ENCODE peak calls at places on chromosomes 3 and 15, in ten cellular contexts. One of them, this sample, is unnamed.
A peak's percentile ranks its signal among the peaks of the same experiment; 100 is the strongest.

GRCh38 chr15:48550822-48551525 is 94.5 kb downstream of the FBN1 start:
- DNase-seq in activated naive CD8-positive, alpha-beta T cell treated with anti-CD3 and anti-CD28 coated beads, Interleukin-2, amount 50 U/mL, for 24 hours: no peak
- DNase-seq in neural crest cell: no peak
- DNase-seq in activated gamma-delta T cell treated with Interleukin-2 at 50 U/mL for 16 hours: no peak
- DNase-seq in body of pancreas: no peak
- DNase-seq in stromal cell of bone marrow: no peak
- DNase-seq in erythroblast: peak; percentile 7
- DNase-seq in NCI-H1436: no peak
- DNase-seq in breast epithelium: no peak
- DNase-seq in stomach: no peak
- DNase-seq in this sample: no peak

GRCh38 chr3:161042023-161042501 is 63.1 kb downstream of the B3GALNT1 start:
- DNase-seq in NCI-H1436: no peak
- DNase-seq in erythroblast: no peak
- DNase-seq in body of pancreas: peak; percentile 24
- DNase-seq in breast epithelium: no peak
- DNase-seq in stomach: no peak
- DNase-seq in stromal cell of bone marrow: no peak
- DNase-seq in activated naive CD8-positive, alpha-beta T cell treated with anti-CD3 and anti-CD28 coated beads, Interleukin-2, amount 50 U/mL, for 24 hours: no peak
- DNase-seq in activated gamma-delta T cell treated with Interleukin-2 at 50 U/mL for 16 hours: no peak
- DNase-seq in neural crest cell: no peak
- DNase-seq in this sample: peak; percentile 26

GRCh38 chr3:134373278-134373941 is 837 bp downstream of the AMOTL2 start:
- DNase-seq in body of pancreas: peak; percentile 88
- DNase-seq in activated naive CD8-positive, alpha-beta T cell treated with anti-CD3 and anti-CD28 coated beads, Interleukin-2, amount 50 U/mL, for 24 hours: no peak
- DNase-seq in neural crest cell: peak; percentile 75
- DNase-seq in breast epithelium: peak; percentile 86
- DNase-seq in erythroblast: no peak
- DNase-seq in stomach: peak; percentile 85
- DNase-seq in stromal cell of bone marrow: peak; percentile 84
- DNase-seq in activated gamma-delta T cell treated with Interleukin-2 at 50 U/mL for 16 hours: no peak
- DNase-seq in NCI-H1436: peak; percentile 22
- DNase-seq in this sample: peak; percentile 75

GRCh38 chr15:78850926-78851600 is 21.6 kb upstream of the MORF4L1 start:
- DNase-seq in NCI-H1436: no peak
- DNase-seq in breast epithelium: no peak
- DNase-seq in stromal cell of bone marrow: no peak
- DNase-seq in activated naive CD8-positive, alpha-beta T cell treated with anti-CD3 and anti-CD28 coated beads, Interleukin-2, amount 50 U/mL, for 24 hours: no peak
- DNase-seq in neural crest cell: peak; percentile 31
- DNase-seq in activated gamma-delta T cell treated with Interleukin-2 at 50 U/mL for 16 hours: no peak
- DNase-seq in body of pancreas: no peak
- DNase-seq in stomach: no peak
- DNase-seq in erythroblast: no peak
- DNase-seq in this sample: no peak

GRCh38 chr15:78565097-78565950 is at the start of gene CHRNA5:
- DNase-seq in stomach: peak; percentile 94
- DNase-seq in activated naive CD8-positive, alpha-beta T cell treated with anti-CD3 and anti-CD28 coated beads, Interleukin-2, amount 50 U/mL, for 24 hours: peak; percentile 81
- DNase-seq in NCI-H1436: peak; percentile 92
- DNase-seq in activated gamma-delta T cell treated with Interleukin-2 at 50 U/mL for 16 hours: peak; percentile 54
- DNase-seq in neural crest cell: peak; percentile 98
- DNase-seq in stromal cell of bone marrow: peak; percentile 35
- DNase-seq in breast epithelium: peak; percentile 78
- DNase-seq in body of pancreas: peak; percentile 98
- DNase-seq in erythroblast: peak; percentile 78
- DNase-seq in this sample: peak; percentile 84

GRCh38 chr15:25056484-25057429 is 102.0 kb downstream of the SNRPN start:
- DNase-seq in body of pancreas: no peak
- DNase-seq in neural crest cell: no peak
- DNase-seq in NCI-H1436: no peak
- DNase-seq in breast epithelium: no peak
- DNase-seq in stomach: peak; percentile 17
- DNase-seq in activated naive CD8-positive, alpha-beta T cell treated with anti-CD3 and anti-CD28 coated beads, Interleukin-2, amount 50 U/mL, for 24 hours: no peak
- DNase-seq in activated gamma-delta T cell treated with Interleukin-2 at 50 U/mL for 16 hours: no peak
- DNase-seq in stromal cell of bone marrow: no peak
- DNase-seq in erythroblast: peak; percentile 11
- DNase-seq in this sample: no peak

GRCh38 chr3:83770664-83771402 is 1188.0 kb upstream of the CADM2 start:
- DNase-seq in neural crest cell: no peak
- DNase-seq in activated naive CD8-positive, alpha-beta T cell treated with anti-CD3 and anti-CD28 coated beads, Interleukin-2, amount 50 U/mL, for 24 hours: no peak
- DNase-seq in body of pancreas: no peak
- DNase-seq in breast epithelium: no peak
- DNase-seq in NCI-H1436: no peak
- DNase-seq in stromal cell of bone marrow: no peak
- DNase-seq in stomach: no peak
- DNase-seq in erythroblast: no peak
- DNase-seq in activated gamma-delta T cell treated with Interleukin-2 at 50 U/mL for 16 hours: no peak
- DNase-seq in this sample: no peak

GRCh38 chr15:49064884-49065283 is 18.6 kb upstream of the SECISBP2L start:
- DNase-seq in breast epithelium: no peak
- DNase-seq in NCI-H1436: no peak
- DNase-seq in activated gamma-delta T cell treated with Interleukin-2 at 50 U/mL for 16 hours: no peak
- DNase-seq in body of pancreas: no peak
- DNase-seq in activated naive CD8-positive, alpha-beta T cell treated with anti-CD3 and anti-CD28 coated beads, Interleukin-2, amount 50 U/mL, for 24 hours: no peak
- DNase-seq in stomach: no peak
- DNase-seq in erythroblast: no peak
- DNase-seq in stromal cell of bone marrow: no peak
- DNase-seq in neural crest cell: no peak
- DNase-seq in this sample: no peak

GRCh38 chr15:58510715-58511465 is 79.1 kb downstream of the LIPC start:
- DNase-seq in neural crest cell: no peak
- DNase-seq in erythroblast: no peak
- DNase-seq in breast epithelium: no peak
- DNase-seq in stromal cell of bone marrow: no peak
- DNase-seq in body of pancreas: no peak
- DNase-seq in stomach: no peak
- DNase-seq in NCI-H1436: no peak
- DNase-seq in activated naive CD8-positive, alpha-beta T cell treated with anti-CD3 and anti-CD28 coated beads, Interleukin-2, amount 50 U/mL, for 24 hours: no peak
- DNase-seq in activated gamma-delta T cell treated with Interleukin-2 at 50 U/mL for 16 hours: no peak
- DNase-seq in this sample: no peak

GRCh38 chr3:82815417-82816058 is 1054.1 kb upstream of the GBE1 start:
- DNase-seq in activated gamma-delta T cell treated with Interleukin-2 at 50 U/mL for 16 hours: no peak
- DNase-seq in erythroblast: no peak
- DNase-seq in NCI-H1436: no peak
- DNase-seq in stomach: no peak
- DNase-seq in neural crest cell: no peak
- DNase-seq in body of pancreas: no peak
- DNase-seq in activated naive CD8-positive, alpha-beta T cell treated with anti-CD3 and anti-CD28 coated beads, Interleukin-2, amount 50 U/mL, for 24 hours: no peak
- DNase-seq in stromal cell of bone marrow: no peak
- DNase-seq in breast epithelium: no peak
- DNase-seq in this sample: no peak

GRCh38 chr3:186264608-186265400 is 97.2 kb downstream of the DGKG start:
- DNase-seq in activated naive CD8-positive, alpha-beta T cell treated with anti-CD3 and anti-CD28 coated beads, Interleukin-2, amount 50 U/mL, for 24 hours: no peak
- DNase-seq in neural crest cell: no peak
- DNase-seq in body of pancreas: no peak
- DNase-seq in breast epithelium: no peak
- DNase-seq in stromal cell of bone marrow: no peak
- DNase-seq in stomach: no peak
- DNase-seq in erythroblast: no peak
- DNase-seq in NCI-H1436: no peak
- DNase-seq in activated gamma-delta T cell treated with Interleukin-2 at 50 U/mL for 16 hours: no peak
- DNase-seq in this sample: no peak

GRCh38 chr15:88243895-88244787 is 12.4 kb downstream of the NTRK3 start:
- DNase-seq in neural crest cell: no peak
- DNase-seq in stomach: no peak
- DNase-seq in body of pancreas: no peak
- DNase-seq in activated naive CD8-positive, alpha-beta T cell treated with anti-CD3 and anti-CD28 coated beads, Interleukin-2, amount 50 U/mL, for 24 hours: peak; percentile 40
- DNase-seq in NCI-H1436: no peak
- DNase-seq in erythroblast: peak; percentile 19
- DNase-seq in activated gamma-delta T cell treated with Interleukin-2 at 50 U/mL for 16 hours: no peak
- DNase-seq in breast epithelium: no peak
- DNase-seq in stromal cell of bone marrow: no peak
- DNase-seq in this sample: peak; percentile 40

GRCh38 chr3:8205876-8206275 is 295.7 kb upstream of the LMCD1 start:
- DNase-seq in stromal cell of bone marrow: no peak
- DNase-seq in neural crest cell: no peak
- DNase-seq in breast epithelium: no peak
- DNase-seq in body of pancreas: no peak
- DNase-seq in NCI-H1436: no peak
- DNase-seq in stomach: no peak
- DNase-seq in erythroblast: no peak
- DNase-seq in activated naive CD8-positive, alpha-beta T cell treated with anti-CD3 and anti-CD28 coated beads, Interleukin-2, amount 50 U/mL, for 24 hours: no peak
- DNase-seq in activated gamma-delta T cell treated with Interleukin-2 at 50 U/mL for 16 hours: no peak
- DNase-seq in this sample: no peak

GRCh38 chr3:76405196-76405595 is 619.8 kb upstream of the ZNF717 start:
- DNase-seq in breast epithelium: no peak
- DNase-seq in activated gamma-delta T cell treated with Interleukin-2 at 50 U/mL for 16 hours: no peak
- DNase-seq in activated naive CD8-positive, alpha-beta T cell treated with anti-CD3 and anti-CD28 coated beads, Interleukin-2, amount 50 U/mL, for 24 hours: no peak
- DNase-seq in stromal cell of bone marrow: no peak
- DNase-seq in erythroblast: no peak
- DNase-seq in neural crest cell: no peak
- DNase-seq in stomach: no peak
- DNase-seq in NCI-H1436: no peak
- DNase-seq in body of pancreas: no peak
- DNase-seq in this sample: no peak

GRCh38 chr3:152835311-152836102 is 576 bp downstream of the P2RY1 start:
- DNase-seq in activated naive CD8-positive, alpha-beta T cell treated with anti-CD3 and anti-CD28 coated beads, Interleukin-2, amount 50 U/mL, for 24 hours: peak; percentile 41
- DNase-seq in neural crest cell: peak; percentile 55
- DNase-seq in activated gamma-delta T cell treated with Interleukin-2 at 50 U/mL for 16 hours: no peak
- DNase-seq in body of pancreas: peak; percentile 56
- DNase-seq in stromal cell of bone marrow: no peak
- DNase-seq in breast epithelium: peak; percentile 52
- DNase-seq in stomach: peak; percentile 33
- DNase-seq in NCI-H1436: no peak
- DNase-seq in erythroblast: peak; percentile 86
- DNase-seq in this sample: no peak

GRCh38 chr15:80152896-80153876 is at the start of gene FAH:
- DNase-seq in stomach: no peak
- DNase-seq in NCI-H1436: no peak
- DNase-seq in breast epithelium: no peak
- DNase-seq in body of pancreas: peak; percentile 38
- DNase-seq in stromal cell of bone marrow: no peak
- DNase-seq in erythroblast: peak; percentile 66
- DNase-seq in activated naive CD8-positive, alpha-beta T cell treated with anti-CD3 and anti-CD28 coated beads, Interleukin-2, amount 50 U/mL, for 24 hours: peak; percentile 55
- DNase-seq in activated gamma-delta T cell treated with Interleukin-2 at 50 U/mL for 16 hours: peak; percentile 29
- DNase-seq in neural crest cell: no peak
- DNase-seq in this sample: peak; percentile 57

GRCh38 chr3:156781310-156782230 is 44.6 kb upstream of the LEKR1 start:
- DNase-seq in NCI-H1436: no peak
- DNase-seq in activated naive CD8-positive, alpha-beta T cell treated with anti-CD3 and anti-CD28 coated beads, Interleukin-2, amount 50 U/mL, for 24 hours: no peak
- DNase-seq in body of pancreas: no peak
- DNase-seq in erythroblast: peak; percentile 65
- DNase-seq in activated gamma-delta T cell treated with Interleukin-2 at 50 U/mL for 16 hours: no peak
- DNase-seq in stomach: peak; percentile 28
- DNase-seq in neural crest cell: no peak
- DNase-seq in stromal cell of bone marrow: no peak
- DNase-seq in breast epithelium: no peak
- DNase-seq in this sample: no peak

GRCh38 chr15:55897560-55898336 is 95.7 kb downstream of the NEDD4 start:
- DNase-seq in breast epithelium: no peak
- DNase-seq in stomach: peak; percentile 51
- DNase-seq in neural crest cell: peak; percentile 55
- DNase-seq in erythroblast: peak; percentile 14
- DNase-seq in stromal cell of bone marrow: no peak
- DNase-seq in body of pancreas: peak; percentile 62
- DNase-seq in activated gamma-delta T cell treated with Interleukin-2 at 50 U/mL for 16 hours: no peak
- DNase-seq in activated naive CD8-positive, alpha-beta T cell treated with anti-CD3 and anti-CD28 coated beads, Interleukin-2, amount 50 U/mL, for 24 hours: peak; percentile 17
- DNase-seq in NCI-H1436: no peak
- DNase-seq in this sample: peak; percentile 72

GRCh38 chr3:177446160-177446559 is 248.9 kb upstream of the TBL1XR1 start:
- DNase-seq in erythroblast: no peak
- DNase-seq in activated gamma-delta T cell treated with Interleukin-2 at 50 U/mL for 16 hours: no peak
- DNase-seq in neural crest cell: no peak
- DNase-seq in breast epithelium: no peak
- DNase-seq in stomach: no peak
- DNase-seq in activated naive CD8-positive, alpha-beta T cell treated with anti-CD3 and anti-CD28 coated beads, Interleukin-2, amount 50 U/mL, for 24 hours: no peak
- DNase-seq in body of pancreas: no peak
- DNase-seq in NCI-H1436: no peak
- DNase-seq in stromal cell of bone marrow: no peak
- DNase-seq in this sample: no peak

GRCh38 chr3:159586587-159587202 is 401.9 kb upstream of the IL12A start:
- DNase-seq in erythroblast: no peak
- DNase-seq in body of pancreas: no peak
- DNase-seq in stomach: no peak
- DNase-seq in stromal cell of bone marrow: peak; percentile 12
- DNase-seq in breast epithelium: no peak
- DNase-seq in activated naive CD8-positive, alpha-beta T cell treated with anti-CD3 and anti-CD28 coated beads, Interleukin-2, amount 50 U/mL, for 24 hours: no peak
- DNase-seq in NCI-H1436: no peak
- DNase-seq in activated gamma-delta T cell treated with Interleukin-2 at 50 U/mL for 16 hours: no peak
- DNase-seq in neural crest cell: peak; percentile 42
- DNase-seq in this sample: peak; percentile 29

GRCh38 chr15:90420488-90420850 is 32.4 kb downstream of the IQGAP1 start:
- DNase-seq in stromal cell of bone marrow: no peak
- DNase-seq in body of pancreas: no peak
- DNase-seq in stomach: no peak
- DNase-seq in activated gamma-delta T cell treated with Interleukin-2 at 50 U/mL for 16 hours: no peak
- DNase-seq in neural crest cell: no peak
- DNase-seq in breast epithelium: no peak
- DNase-seq in NCI-H1436: no peak
- DNase-seq in activated naive CD8-positive, alpha-beta T cell treated with anti-CD3 and anti-CD28 coated beads, Interleukin-2, amount 50 U/mL, for 24 hours: no peak
- DNase-seq in erythroblast: no peak
- DNase-seq in this sample: no peak

GRCh38 chr15:40343512-40343911 is 2.8 kb upstream of the CCDC9B start:
- DNase-seq in neural crest cell: no peak
- DNase-seq in stromal cell of bone marrow: peak; percentile 63
- DNase-seq in activated naive CD8-positive, alpha-beta T cell treated with anti-CD3 and anti-CD28 coated beads, Interleukin-2, amount 50 U/mL, for 24 hours: no peak
- DNase-seq in body of pancreas: no peak
- DNase-seq in erythroblast: no peak
- DNase-seq in breast epithelium: no peak
- DNase-seq in stomach: no peak
- DNase-seq in activated gamma-delta T cell treated with Interleukin-2 at 50 U/mL for 16 hours: no peak
- DNase-seq in NCI-H1436: no peak
- DNase-seq in this sample: no peak

GRCh38 chr3:101120039-101120438 is 126.8 kb upstream of the ABI3BP start:
- DNase-seq in NCI-H1436: no peak
- DNase-seq in erythroblast: no peak
- DNase-seq in activated naive CD8-positive, alpha-beta T cell treated with anti-CD3 and anti-CD28 coated beads, Interleukin-2, amount 50 U/mL, for 24 hours: no peak
- DNase-seq in body of pancreas: no peak
- DNase-seq in activated gamma-delta T cell treated with Interleukin-2 at 50 U/mL for 16 hours: no peak
- DNase-seq in neural crest cell: no peak
- DNase-seq in stromal cell of bone marrow: no peak
- DNase-seq in breast epithelium: no peak
- DNase-seq in stomach: no peak
- DNase-seq in this sample: no peak

GRCh38 chr3:170740726-170741591 is 129.0 kb downstream of the RPL22L1 start:
- DNase-seq in breast epithelium: peak; percentile 60
- DNase-seq in stromal cell of bone marrow: peak; percentile 97
- DNase-seq in neural crest cell: no peak
- DNase-seq in activated gamma-delta T cell treated with Interleukin-2 at 50 U/mL for 16 hours: no peak
- DNase-seq in NCI-H1436: no peak
- DNase-seq in body of pancreas: peak; percentile 26
- DNase-seq in activated naive CD8-positive, alpha-beta T cell treated with anti-CD3 and anti-CD28 coated beads, Interleukin-2, amount 50 U/mL, for 24 hours: no peak
- DNase-seq in stomach: no peak
- DNase-seq in erythroblast: no peak
- DNase-seq in this sample: no peak

GRCh38 chr3:144107923-144108322 is 136.3 kb downstream of the DIPK2A start:
- DNase-seq in activated naive CD8-positive, alpha-beta T cell treated with anti-CD3 and anti-CD28 coated beads, Interleukin-2, amount 50 U/mL, for 24 hours: no peak
- DNase-seq in erythroblast: no peak
- DNase-seq in activated gamma-delta T cell treated with Interleukin-2 at 50 U/mL for 16 hours: no peak
- DNase-seq in stomach: no peak
- DNase-seq in NCI-H1436: no peak
- DNase-seq in body of pancreas: no peak
- DNase-seq in stromal cell of bone marrow: no peak
- DNase-seq in neural crest cell: no peak
- DNase-seq in breast epithelium: no peak
- DNase-seq in this sample: no peak

GRCh38 chr3:32391643-32392529 is at the start of gene CMTM7:
- DNase-seq in neural crest cell: peak; percentile 45
- DNase-seq in breast epithelium: peak; percentile 64
- DNase-seq in stromal cell of bone marrow: peak; percentile 22
- DNase-seq in activated gamma-delta T cell treated with Interleukin-2 at 50 U/mL for 16 hours: peak; percentile 50
- DNase-seq in stomach: peak; percentile 79
- DNase-seq in activated naive CD8-positive, alpha-beta T cell treated with anti-CD3 and anti-CD28 coated beads, Interleukin-2, amount 50 U/mL, for 24 hours: peak; percentile 69
- DNase-seq in NCI-H1436: no peak
- DNase-seq in erythroblast: peak; percentile 62
- DNase-seq in body of pancreas: peak; percentile 82
- DNase-seq in this sample: peak; percentile 78

GRCh38 chr3:13718437-13718836 is 161.4 kb downstream of the WNT7A start:
- DNase-seq in neural crest cell: no peak
- DNase-seq in NCI-H1436: no peak
- DNase-seq in stromal cell of bone marrow: no peak
- DNase-seq in body of pancreas: no peak
- DNase-seq in breast epithelium: peak; percentile 34
- DNase-seq in stomach: peak; percentile 20
- DNase-seq in erythroblast: no peak
- DNase-seq in activated gamma-delta T cell treated with Interleukin-2 at 50 U/mL for 16 hours: no peak
- DNase-seq in activated naive CD8-positive, alpha-beta T cell treated with anti-CD3 and anti-CD28 coated beads, Interleukin-2, amount 50 U/mL, for 24 hours: no peak
- DNase-seq in this sample: no peak

GRCh38 chr3:16069149-16069922 is 105.1 kb upstream of the GALNT15 start:
- DNase-seq in neural crest cell: no peak
- DNase-seq in activated gamma-delta T cell treated with Interleukin-2 at 50 U/mL for 16 hours: no peak
- DNase-seq in breast epithelium: no peak
- DNase-seq in body of pancreas: no peak
- DNase-seq in stomach: no peak
- DNase-seq in activated naive CD8-positive, alpha-beta T cell treated with anti-CD3 and anti-CD28 coated beads, Interleukin-2, amount 50 U/mL, for 24 hours: no peak
- DNase-seq in NCI-H1436: no peak
- DNase-seq in erythroblast: no peak
- DNase-seq in stromal cell of bone marrow: no peak
- DNase-seq in this sample: peak; percentile 64